ENCODE peak calls at places on chromosomes 12 and 14, in seven cellular contexts. B is IMR-90, X is HCT116, F is GM12878, T is H1, E is HepG2, R is K562. U is an unnamed sample.
A peak's percentile ranks its signal among the peaks of the same experiment; 100 is the strongest.

GRCh38 chr12:89492883-89493282 is 31.7 kb downstream of the GALNT4 start:
- DNase-seq in B (no peak), R (no peak), E (peak; percentile 83), T (no peak), F (no peak), X (no peak), U (no peak)

GRCh38 chr14:104749111-104749649 is 3.8 kb upstream of the SIVA1 start:
- DNase-seq in E (peak; percentile 88), R (no peak), B (peak; percentile 58), T (no peak), F (no peak), X (no peak), U (no peak)

GRCh38 chr14:24179961-24180726 is 8.3 kb downstream of the REC8 start:
- DNase-seq in B (peak; percentile 90), F (no peak), E (no peak), R (no peak), X (no peak), T (no peak), U (no peak)

GRCh38 chr12:51244269-51244668 is 5.6 kb downstream of the DAZAP2 start:
- DNase-seq in T (no peak), R (no peak), X (no peak), E (no peak), B (peak; percentile 40), F (no peak), U (no peak)

GRCh38 chr14:34003691-34004090 is 52.8 kb upstream of the EGLN3 start:
- DNase-seq in R (no peak), F (no peak), X (no peak), B (no peak), E (no peak), T (no peak), U (no peak)

GRCh38 chr14:89507926-89508460 is 91.0 kb upstream of the FOXN3 start:
- DNase-seq in F (no peak), R (no peak), T (no peak), X (peak; percentile 38), B (peak; percentile 68), E (no peak), U (no peak)

GRCh38 chr14:93984987-93985410 is 8.6 kb upstream of the ASB2 start:
- DNase-seq in T (no peak), X (peak; percentile 60), E (peak; percentile 77), F (no peak), B (peak; percentile 91), R (peak; percentile 22), U (peak; percentile 76)

GRCh38 chr12:109547286-109547685 is 26.0 kb downstream of the MMAB start:
- DNase-seq in F (no peak), R (no peak), B (no peak), X (no peak), E (no peak), T (no peak), U (no peak)

GRCh38 chr12:50882563-50882962 is 39.8 kb downstream of the TMPRSS12 start:
- DNase-seq in B (no peak), T (no peak), F (no peak), R (no peak), X (no peak), E (no peak), U (no peak)

GRCh38 chr14:30708157-30708556 is 86.0 kb downstream of the SCFD1 start:
- DNase-seq in X (no peak), B (no peak), F (no peak), R (no peak), E (peak; percentile 28), T (no peak), U (peak; percentile 15)

GRCh38 chr12:28742791-28743190 is 406.3 kb upstream of the FAR2 start:
- DNase-seq in F (no peak), E (no peak), R (no peak), T (no peak), X (no peak), B (peak; percentile 42), U (no peak)

GRCh38 chr12:64608901-64609542 is 1.3 kb upstream of the RASSF3 start:
- DNase-seq in R (peak; percentile 55), E (peak; percentile 58), X (peak; percentile 81), F (peak; percentile 58), T (no peak), B (peak; percentile 68), U (peak; percentile 87)

GRCh38 chr12:117064596-117064995 is 34.6 kb downstream of the TESC start:
- DNase-seq in X (no peak), B (no peak), E (no peak), F (no peak), R (no peak), T (no peak), U (no peak)

GRCh38 chr12:27794818-27795584 is 15.0 kb upstream of the MANSC4 start:
- DNase-seq in F (no peak), T (no peak), B (peak; percentile 38), X (no peak), R (no peak), E (no peak), U (no peak)

GRCh38 chr12:5166976-5167375 is 123.3 kb downstream of the KCNA5 start:
- DNase-seq in X (no peak), T (no peak), F (no peak), R (no peak), B (peak; percentile 98), E (no peak), U (no peak)

GRCh38 chr12:52216107-52216506 is 16.9 kb upstream of the KRT7 start:
- DNase-seq in X (no peak), B (peak; percentile 28), R (no peak), T (no peak), F (no peak), E (no peak), U (no peak)

GRCh38 chr12:57381693-57382220 is 49.1 kb downstream of the R3HDM2 start:
- DNase-seq in E (no peak), B (peak; percentile 59), T (no peak), R (no peak), X (no peak), F (no peak), U (no peak)

GRCh38 chr14:33118653-33119052 is 180.0 kb downstream of the NPAS3 start:
- DNase-seq in T (no peak), F (no peak), B (no peak), X (no peak), E (no peak), R (no peak), U (no peak)

GRCh38 chr14:64831419-64831818 is 48.3 kb downstream of the SPTB start:
- DNase-seq in X (no peak), R (no peak), E (no peak), T (no peak), B (no peak), F (no peak), U (no peak)

GRCh38 chr12:27703720-27704452 is 6.7 kb upstream of the MRPS35 start:
- DNase-seq in X (peak; percentile 87), F (peak; percentile 43), T (peak; percentile 19), B (peak; percentile 89), R (peak; percentile 56), E (peak; percentile 75), U (peak; percentile 88)

GRCh38 chr12:92779902-92780301 is 77.1 kb downstream of the PLEKHG7 start:
- DNase-seq in R (no peak), F (no peak), B (no peak), X (no peak), E (no peak), T (no peak), U (no peak)

GRCh38 chr14:22622220-22622619 is 21.9 kb downstream of the OR6J1 start:
- DNase-seq in R (no peak), T (no peak), B (peak; percentile 80), E (no peak), F (no peak), X (no peak), U (no peak)

GRCh38 chr14:22547309-22547947 is 41.6 kb downstream of the DAD1 start:
- DNase-seq in X (no peak), R (no peak), T (no peak), B (no peak), E (no peak), F (no peak), U (no peak)

GRCh38 chr12:88802307-88802706 is 222.0 kb upstream of the KITLG start:
- DNase-seq in X (no peak), T (no peak), B (no peak), E (no peak), F (no peak), R (no peak), U (no peak)

GRCh38 chr12:4908694-4909396 is 860 bp upstream of the KCNA1 start:
- DNase-seq in R (no peak), X (no peak), T (peak; percentile 90), F (no peak), E (no peak), B (no peak), U (no peak)

GRCh38 chr14:24392327-24393098 is 6.3 kb upstream of the NYNRIN start:
- DNase-seq in T (no peak), E (no peak), F (no peak), X (peak; percentile 62), B (peak; percentile 67), R (peak; percentile 35), U (peak; percentile 62)

GRCh38 chr14:50883827-50884197 is 12.0 kb downstream of the ABHD12B start:
- DNase-seq in R (no peak), T (no peak), F (no peak), E (no peak), B (no peak), X (no peak), U (no peak)
- H3K4me1 ChIP-seq in R (no peaks in the 10 kb centered on the region), T (no peaks in the 10 kb centered on the region), F (no peaks in the 10 kb centered on the region), E (peaks cover 43% of the 10 kb centered on the region), B (peaks cover 2% of the 10 kb centered on the region), X (no peaks in the 10 kb centered on the region), U (no peaks in the 10 kb centered on the region)

GRCh38 chr12:119178544-119179334 is at the start of gene HSPB8:
- DNase-seq in T (no peak), E (peak; percentile 21), X (peak; percentile 33), F (no peak), R (peak; percentile 31), B (peak; percentile 91), U (peak; percentile 74)

GRCh38 chr12:119179335-119180021 is 747 bp downstream of the HSPB8 start:
- DNase-seq in B (peak; percentile 70), R (peak; percentile 33), E (peak; percentile 67), F (no peak), X (peak; percentile 57), T (no peak), U (peak; percentile 64)

GRCh38 chr12:119176267-119177055 is 2.3 kb upstream of the HSPB8 start:
- DNase-seq in F (no peak), T (no peak), X (peak; percentile 64), R (no peak), E (peak; percentile 15), B (peak; percentile 95), U (peak; percentile 78)

GRCh38 chr12:119177056-119177325 is 1.7 kb upstream of the HSPB8 start:
- DNase-seq in F (no peak), T (no peak), B (no peak), E (no peak), X (no peak), R (no peak), U (no peak)

GRCh38 chr12:119177724-119178380 is 879 bp upstream of the HSPB8 start:
- DNase-seq in B (no peak), X (no peak), T (no peak), E (no peak), R (no peak), F (no peak), U (no peak)
- TF ChIP-seq CEBPB in B (no peak), X (no peak), T (no peak), E (no peak), R (no peak), F (no peak), U (no peak)

GRCh38 chr12:132325733-132326130 is 3.7 kb downstream of the GALNT9 start:
- DNase-seq in R (no peak), X (no peak), E (no peak), T (no peak), B (no peak), F (no peak), U (no peak)
- H3K4me1 ChIP-seq in R (no peaks in the 10 kb centered on the region), X (no peaks in the 10 kb centered on the region), E (no peaks in the 10 kb centered on the region), T (no peaks in the 10 kb centered on the region), B (no peaks in the 10 kb centered on the region), F (no peaks in the 10 kb centered on the region), U (peaks cover 32% of the 10 kb centered on the region)

GRCh38 chr12:7154042-7154441 is 23.9 kb downstream of the CLSTN3 start:
- DNase-seq in R (no peak), F (no peak), E (no peak), B (no peak), T (no peak), X (no peak), U (no peak)
- TF ChIP-seq CEBPB in R (no peak), F (no peak), E (no peak), B (no peak), T (no peak), X (no peak), U (no peak)